ENCODE peak calls at places on chromosomes 1 and 21, in four cellular contexts. W is mammary epithelial cell; L is heart right ventricle; T is CD8-positive, alpha-beta memory T cell. H is an unnamed sample.

GRCh38 chr1:80498673-80499072 is 1302.1 kb upstream of the ADGRL2 start:
- DNase-seq in W (no peak), L (no peak), T (no peak), H (peak)

GRCh38 chr1:4794020-4794780 is 139.8 kb downstream of the AJAP1 start:
- DNase-seq in W (peak), L (no peak), T (no peak), H (no peak)

GRCh38 chr1:183416850-183417690 is 1.1 kb downstream of the NMNAT2 start:
- DNase-seq in W (peak), L (peak), T (no peak), H (peak)

GRCh38 chr1:232629250-232630046 is 485 bp downstream of the SIPA1L2 start:
- DNase-seq in W (peak), L (peak), T (no peak), H (peak)

GRCh38 chr21:45470087-45470515 is 65.1 kb downstream of the COL18A1 start:
- DNase-seq in W (no peak), L (peak), T (no peak), H (peak)

GRCh38 chr1:28675921-28676257 is 7.3 kb downstream of the GMEB1 start:
- DNase-seq in W (no peak), L (no peak), T (no peak), H (no peak)

GRCh38 chr1:68230901-68231626 is 1.3 kb downstream of the WLS start:
- DNase-seq in W (peak), L (peak), T (no peak), H (no peak)

GRCh38 chr1:16440150-16440479 is 409 bp upstream of the NECAP2 start:
- DNase-seq in W (no peak), L (no peak), T (no peak), H (no peak)

GRCh38 chr1:53335661-53336060 is 7.8 kb upstream of the LRP8 start:
- DNase-seq in W (no peak), L (no peak), T (no peak), H (no peak)

GRCh38 chr1:203371288-203371687 is 20.4 kb upstream of the FMOD start:
- DNase-seq in W (no peak), L (no peak), T (no peak), H (no peak)

GRCh38 chr1:21836729-21837128 is 24.7 kb downstream of the LDLRAD2 start:
- DNase-seq in W (no peak), L (no peak), T (no peak), H (no peak)

GRCh38 chr1:8794605-8795004 is 22.8 kb downstream of the RERE start:
- DNase-seq in W (no peak), L (no peak), T (no peak), H (no peak)

GRCh38 chr1:197982266-197982665 is 65.1 kb downstream of the LHX9 start:
- DNase-seq in W (no peak), L (no peak), T (no peak), H (no peak)

GRCh38 chr1:53187371-53187770 is 9.3 kb upstream of the CPT2 start:
- DNase-seq in W (no peak), L (no peak), T (no peak), H (no peak)

GRCh38 chr1:199182151-199182843 is 543.5 kb downstream of the PTPRC start:
- DNase-seq in W (no peak), L (no peak), T (no peak), H (no peak)

GRCh38 chr1:151828931-151829330 is 2.7 kb downstream of the RORC start:
- DNase-seq in W (peak), L (peak), T (no peak), H (peak)

GRCh38 chr21:36689324-36689723 is 9.6 kb upstream of the SIM2 start:
- DNase-seq in W (no peak), L (no peak), T (no peak), H (no peak)

GRCh38 chr21:31804008-31804394 is 68.8 kb upstream of the HUNK start:
- DNase-seq in W (no peak), L (no peak), T (no peak), H (no peak)

GRCh38 chr1:43035821-43036456 is 77.3 kb upstream of the SLC2A1 start:
- DNase-seq in W (no peak), L (no peak), T (no peak), H (no peak)

GRCh38 chr1:13651279-13651678 is 48.7 kb upstream of the PRDM2 start:
- DNase-seq in W (no peak), L (no peak), T (no peak), H (peak)

GRCh38 chr1:216710042-216710441 is 13.2 kb downstream of the ESRRG start:
- DNase-seq in W (no peak), L (no peak), T (no peak), H (no peak)

GRCh38 chr1:199404191-199404590 is 623.3 kb upstream of the NR5A2 start:
- DNase-seq in W (no peak), L (no peak), T (no peak), H (peak)

GRCh38 chr1:30731806-30732276 is 8.5 kb upstream of the MATN1 start:
- DNase-seq in W (no peak), L (no peak), T (no peak), H (no peak)

GRCh38 chr21:28090546-28090945 is 902.1 kb downstream of the LTN1 start:
- DNase-seq in W (no peak), L (no peak), T (no peak), H (no peak)

GRCh38 chr1:14945132-14946010 is 208.2 kb upstream of the TMEM51 start:
- DNase-seq in W (peak), L (peak), T (no peak), H (peak)
- H3K4me3 ChIP-seq in W (no peak), L (no peak), T (no peak), H (no peak)

GRCh38 chr1:78078358-78078757 is 32.6 kb downstream of the GIPC2 start:
- DNase-seq in W (no peak), L (no peak), T (no peak), H (no peak)

GRCh38 chr1:78081980-78082860 is 36.5 kb downstream of the GIPC2 start:
- DNase-seq in W (no peak), L (no peak), T (no peak), H (peak)

GRCh38 chr1:78080767-78081166 is 35.0 kb downstream of the GIPC2 start:
- DNase-seq in W (no peak), L (no peak), T (no peak), H (no peak)

GRCh38 chr1:78075621-78076020 is 29.9 kb downstream of the GIPC2 start:
- DNase-seq in W (no peak), L (no peak), T (no peak), H (no peak)

DNA sequence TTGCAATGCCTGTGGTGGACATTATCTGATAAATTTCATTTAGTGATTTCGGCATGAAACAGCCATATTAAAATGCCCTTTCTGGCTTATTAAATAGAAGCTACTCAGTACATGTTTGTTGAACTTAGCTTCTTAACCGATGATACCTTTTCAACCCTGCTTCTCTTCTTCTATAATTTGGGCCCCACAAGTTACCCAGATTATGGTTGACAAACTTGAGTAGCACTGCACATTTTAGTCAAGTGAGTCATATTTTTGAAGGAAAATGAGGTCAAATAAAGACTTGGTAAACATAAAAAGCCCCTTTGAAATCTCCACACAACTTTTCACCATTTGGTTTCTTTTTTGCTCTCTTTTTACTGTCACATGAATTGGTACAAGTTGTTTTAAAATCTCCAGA is 33.8 kb downstream of the GIPC2 start:
- DNase-seq in W (no peak), L (no peak), T (no peak), H (peak)
- H3K27ac ChIP-seq in W (no peak), L (no peak), T (no peak), H (no peak)

GRCh38 chr1:18636762-18637552 is 6.3 kb downstream of the PAX7 start:
- DNase-seq in W (no peak), L (no peak), T (no peak), H (no peak)
- H3K4me3 ChIP-seq in W (no peak), L (no peak), T (no peak), H (no peak)

GRCh38 chr1:41955461-41956159 is 36.9 kb upstream of the HIVEP3 start:
- DNase-seq in W (peak), L (no peak), T (no peak), H (peak)
- H3K27ac ChIP-seq in W (peak), L (no peak), T (no peak), H (no peak)

GRCh38 chr1:40668769-40669525 is 3.5 kb upstream of the RIMS3 start:
- DNase-seq in W (peak), L (peak), T (peak), H (peak)
- H3K4me3 ChIP-seq in W (no peak), L (no peak), T (no peak), H (no peak)

GRCh38 chr1:59738591-59739015 is 76.1 kb upstream of the HOOK1 start:
- DNase-seq in W (no peak), L (no peak), T (no peak), H (peak)
- H3K27ac ChIP-seq in W (no peak), L (no peak), T (no peak), H (peak)

DNA sequence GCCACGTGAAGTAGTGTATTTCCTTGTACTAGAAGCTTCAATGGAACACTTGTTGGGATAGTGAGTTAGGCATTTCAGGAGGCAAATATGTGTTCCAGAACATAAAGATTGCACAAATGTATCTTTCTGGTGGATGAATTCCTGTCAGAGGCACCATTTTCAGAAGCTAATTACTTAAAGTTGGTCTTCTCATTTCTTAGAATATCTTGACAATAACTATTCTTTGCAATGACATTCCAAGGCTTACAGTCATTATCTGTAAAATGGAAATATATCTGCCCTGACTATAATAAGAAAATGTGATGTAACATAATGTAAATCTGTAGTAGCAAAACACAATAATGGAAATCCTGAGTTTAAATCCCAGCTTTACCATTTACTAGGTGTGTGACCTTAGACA is 2.7 kb downstream of the VCAM1 start:
- DNase-seq in W (no peak), L (no peak), T (no peak), H (no peak)
- H3K4me3 ChIP-seq in W (no peak), L (no peak), T (no peak), H (peak)

H was measured in fibroblast of lung.